ENCODE peak calls at places on chromosomes 7 and 10, in seven cellular contexts. V, R, E, P, G, N and H are unnamed samples.

GRCh38 chr7:139830779-139831498 is 1.9 kb downstream of the TBXAS1 start:
- DNase-seq in V (no peak), R (no peak), E (no peak), P (no peak), G (no peak), N (no peak), H (no peak)

GRCh38 chr10:21272585-21273399 is 252.7 kb downstream of the SKIDA1 start:
- DNase-seq in V (no peak), R (peak), E (no peak), P (no peak), G (no peak), N (no peak), H (no peak)

GRCh38 chr7:124152859-124153692 is 120.2 kb upstream of the TMEM229A start:
- DNase-seq in V (peak), R (peak), E (no peak), P (peak), G (no peak), N (no peak), H (no peak)

GRCh38 chr7:42181566-42181965 is 55.4 kb downstream of the GLI3 start:
- DNase-seq in V (no peak), R (no peak), E (no peak), P (no peak), G (no peak), N (no peak), H (no peak)

GRCh38 chr10:91969297-91969696 is 45.7 kb downstream of the BTAF1 start:
- DNase-seq in V (no peak), R (no peak), E (no peak), P (no peak), G (no peak), N (no peak), H (no peak)

GRCh38 chr10:88270871-88271713 is 312.0 kb downstream of the RNLS start:
- DNase-seq in V (no peak), R (peak), E (peak), P (no peak), G (peak), N (no peak), H (peak)

GRCh38 chr10:565676-566075 is 123.8 kb downstream of the DIP2C start:
- DNase-seq in V (no peak), R (no peak), E (no peak), P (no peak), G (no peak), N (no peak), H (no peak)

GRCh38 chr10:36606234-36606839 is 519.1 kb upstream of the ANKRD30A start:
- DNase-seq in V (no peak), R (peak), E (no peak), P (no peak), G (no peak), N (no peak), H (no peak)

GRCh38 chr7:99010281-99010680 is 131.9 kb downstream of the TRRAP start:
- DNase-seq in V (no peak), R (no peak), E (no peak), P (no peak), G (no peak), N (no peak), H (no peak)

GRCh38 chr10:62224606-62225005 is 44.0 kb downstream of the RTKN2 start:
- DNase-seq in V (peak), R (peak), E (no peak), P (no peak), G (no peak), N (no peak), H (no peak)

GRCh38 chr10:132667613-132668394 is 118.1 kb downstream of the NKX6-2 start:
- DNase-seq in V (peak), R (peak), E (no peak), P (peak), G (no peak), N (no peak), H (no peak)

GRCh38 chr7:151206914-151207313 is 3.4 kb downstream of the H2BK1 start:
- DNase-seq in V (no peak), R (no peak), E (no peak), P (no peak), G (no peak), N (no peak), H (no peak)

GRCh38 chr10:73762915-73763314 is 18.7 kb downstream of the SEC24C start:
- DNase-seq in V (no peak), R (peak), E (no peak), P (no peak), G (no peak), N (no peak), H (no peak)

GRCh38 chr7:43844257-43844656 is 25.1 kb downstream of the MRPS24 start:
- DNase-seq in V (no peak), R (no peak), E (no peak), P (no peak), G (no peak), N (no peak), H (no peak)

GRCh38 chr10:102802920-102803534 is 34.2 kb downstream of the CYP17A1 start:
- DNase-seq in V (no peak), R (peak), E (no peak), P (peak), G (no peak), N (no peak), H (no peak)

GRCh38 chr10:12727832-12728215 is 273.7 kb downstream of the CCDC3 start:
- DNase-seq in V (no peak), R (no peak), E (no peak), P (no peak), G (no peak), N (no peak), H (no peak)

GRCh38 chr7:140159487-140159886 is 17.3 kb downstream of the KDM7A start:
- DNase-seq in V (no peak), R (no peak), E (no peak), P (peak), G (no peak), N (no peak), H (no peak)

GRCh38 chr10:92240289-92241157 is 50.4 kb downstream of the CPEB3 start:
- DNase-seq in V (peak), R (peak), E (no peak), P (peak), G (no peak), N (no peak), H (no peak)

GRCh38 chr10:118116555-118117311 is 70.0 kb upstream of the RAB11FIP2 start:
- DNase-seq in V (no peak), R (no peak), E (no peak), P (no peak), G (no peak), N (no peak), H (no peak)

GRCh38 chr7:107105591-107106245 is 61.2 kb downstream of the PRKAR2B start:
- DNase-seq in V (no peak), R (no peak), E (no peak), P (no peak), G (no peak), N (no peak), H (no peak)

GRCh38 chr10:30467939-30468338 is 34.0 kb downstream of the MAP3K8 start:
- DNase-seq in V (no peak), R (no peak), E (no peak), P (no peak), G (no peak), N (no peak), H (peak)

GRCh38 chr7:55526770-55527169 is 45.5 kb downstream of the VOPP1 start:
- DNase-seq in V (no peak), R (no peak), E (no peak), P (no peak), G (no peak), N (no peak), H (no peak)